ENCODE peak calls at places on chromosomes 6 and 20, in nine cellular contexts. One of them, this sample, is unnamed.

GRCh38 chr20:58277578-58278344 is 31.8 kb upstream of the RAB22A start:
- DNase-seq in GM23338: no peak
- DNase-seq in neural progenitor cell: no peak
- DNase-seq in hepatocyte: no peak
- DNase-seq in PC-3: no peak
- DNase-seq in OCI-LY7: no peak
- DNase-seq in SK-N-SH: no peak
- DNase-seq in MM.1S: no peak
- DNase-seq in HCT116: no peak
- DNase-seq in this sample: no peak

GRCh38 chr6:62570372-62570771 is 284.3 kb upstream of the KHDRBS2 start:
- DNase-seq in GM23338: no peak
- DNase-seq in neural progenitor cell: no peak
- DNase-seq in hepatocyte: no peak
- DNase-seq in PC-3: no peak
- DNase-seq in OCI-LY7: no peak
- DNase-seq in SK-N-SH: no peak
- DNase-seq in MM.1S: no peak
- DNase-seq in HCT116: no peak
- DNase-seq in this sample: no peak

GRCh38 chr6:130070306-130070705 is 51.9 kb downstream of the L3MBTL3 start:
- DNase-seq in GM23338: no peak
- DNase-seq in neural progenitor cell: no peak
- DNase-seq in hepatocyte: no peak
- DNase-seq in PC-3: no peak
- DNase-seq in OCI-LY7: no peak
- DNase-seq in SK-N-SH: no peak
- DNase-seq in MM.1S: no peak
- DNase-seq in HCT116: no peak
- DNase-seq in this sample: peak; percentile 49

GRCh38 chr6:11814116-11814515 is 35.5 kb upstream of the ADTRP start:
- DNase-seq in GM23338: no peak
- DNase-seq in neural progenitor cell: no peak
- DNase-seq in hepatocyte: peak; percentile 35
- DNase-seq in PC-3: no peak
- DNase-seq in OCI-LY7: no peak
- DNase-seq in SK-N-SH: no peak
- DNase-seq in MM.1S: no peak
- DNase-seq in HCT116: no peak
- DNase-seq in this sample: no peak

GRCh38 chr6:12356983-12357972 is 67.1 kb downstream of the EDN1 start:
- DNase-seq in GM23338: no peak
- DNase-seq in neural progenitor cell: no peak
- DNase-seq in hepatocyte: no peak
- DNase-seq in PC-3: no peak
- DNase-seq in OCI-LY7: peak; percentile 67
- DNase-seq in SK-N-SH: no peak
- DNase-seq in MM.1S: peak; percentile 37
- DNase-seq in HCT116: no peak
- DNase-seq in this sample: peak; percentile 69

GRCh38 chr6:155330922-155331321 is 16.6 kb upstream of the TFB1M start:
- DNase-seq in GM23338: no peak
- DNase-seq in neural progenitor cell: no peak
- DNase-seq in hepatocyte: no peak
- DNase-seq in PC-3: no peak
- DNase-seq in OCI-LY7: no peak
- DNase-seq in SK-N-SH: no peak
- DNase-seq in MM.1S: no peak
- DNase-seq in HCT116: no peak
- DNase-seq in this sample: no peak

GRCh38 chr20:40893610-40894242 is 134.9 kb upstream of the TOP1 start:
- DNase-seq in GM23338: no peak
- DNase-seq in neural progenitor cell: no peak
- DNase-seq in hepatocyte: no peak
- DNase-seq in PC-3: no peak
- DNase-seq in OCI-LY7: no peak
- DNase-seq in SK-N-SH: no peak
- DNase-seq in MM.1S: no peak
- DNase-seq in HCT116: no peak
- DNase-seq in this sample: no peak

GRCh38 chr6:25278557-25278913 is 639 bp upstream of the CARMIL1 start:
- DNase-seq in GM23338: peak; percentile 60
- DNase-seq in neural progenitor cell: peak; percentile 62
- DNase-seq in hepatocyte: no peak
- DNase-seq in PC-3: no peak
- DNase-seq in OCI-LY7: no peak
- DNase-seq in SK-N-SH: no peak
- DNase-seq in MM.1S: no peak
- DNase-seq in HCT116: no peak
- DNase-seq in this sample: no peak

GRCh38 chr6:154302111-154302752 is 54.4 kb downstream of the IPCEF1 start:
- DNase-seq in GM23338: no peak
- DNase-seq in neural progenitor cell: no peak
- DNase-seq in hepatocyte: peak; percentile 25
- DNase-seq in PC-3: peak; percentile 79
- DNase-seq in OCI-LY7: peak; percentile 85
- DNase-seq in SK-N-SH: no peak
- DNase-seq in MM.1S: peak; percentile 52
- DNase-seq in HCT116: no peak
- DNase-seq in this sample: peak; percentile 65

GRCh38 chr6:25050356-25050755 is 114.6 kb upstream of the RIPOR2 start:
- DNase-seq in GM23338: no peak
- DNase-seq in neural progenitor cell: no peak
- DNase-seq in hepatocyte: peak; percentile 49
- DNase-seq in PC-3: no peak
- DNase-seq in OCI-LY7: peak; percentile 67
- DNase-seq in SK-N-SH: no peak
- DNase-seq in MM.1S: no peak
- DNase-seq in HCT116: no peak
- DNase-seq in this sample: peak; percentile 65

GRCh38 chr6:138424004-138424904 is 20.2 kb downstream of the HEBP2 start:
- DNase-seq in GM23338: peak; percentile 53
- DNase-seq in neural progenitor cell: no peak
- DNase-seq in hepatocyte: no peak
- DNase-seq in PC-3: no peak
- DNase-seq in OCI-LY7: no peak
- DNase-seq in SK-N-SH: peak; percentile 50
- DNase-seq in MM.1S: no peak
- DNase-seq in HCT116: no peak
- DNase-seq in this sample: no peak

GRCh38 chr6:138421089-138421488 is 17.1 kb downstream of the HEBP2 start:
- DNase-seq in GM23338: no peak
- DNase-seq in neural progenitor cell: no peak
- DNase-seq in hepatocyte: no peak
- DNase-seq in PC-3: no peak
- DNase-seq in OCI-LY7: no peak
- DNase-seq in SK-N-SH: no peak
- DNase-seq in MM.1S: no peak
- DNase-seq in HCT116: no peak
- DNase-seq in this sample: no peak

GRCh38 chr6:138420356-138420755 is 16.3 kb downstream of the HEBP2 start:
- DNase-seq in GM23338: no peak
- DNase-seq in neural progenitor cell: no peak
- DNase-seq in hepatocyte: no peak
- DNase-seq in PC-3: no peak
- DNase-seq in OCI-LY7: no peak
- DNase-seq in SK-N-SH: no peak
- DNase-seq in MM.1S: no peak
- DNase-seq in HCT116: no peak
- DNase-seq in this sample: no peak

GRCh38 chr6:138421608-138422007 is 17.6 kb downstream of the HEBP2 start:
- DNase-seq in GM23338: no peak
- DNase-seq in neural progenitor cell: no peak
- DNase-seq in hepatocyte: no peak
- DNase-seq in PC-3: no peak
- DNase-seq in OCI-LY7: no peak
- DNase-seq in SK-N-SH: no peak
- DNase-seq in MM.1S: no peak
- DNase-seq in HCT116: no peak
- DNase-seq in this sample: no peak

DNA sequence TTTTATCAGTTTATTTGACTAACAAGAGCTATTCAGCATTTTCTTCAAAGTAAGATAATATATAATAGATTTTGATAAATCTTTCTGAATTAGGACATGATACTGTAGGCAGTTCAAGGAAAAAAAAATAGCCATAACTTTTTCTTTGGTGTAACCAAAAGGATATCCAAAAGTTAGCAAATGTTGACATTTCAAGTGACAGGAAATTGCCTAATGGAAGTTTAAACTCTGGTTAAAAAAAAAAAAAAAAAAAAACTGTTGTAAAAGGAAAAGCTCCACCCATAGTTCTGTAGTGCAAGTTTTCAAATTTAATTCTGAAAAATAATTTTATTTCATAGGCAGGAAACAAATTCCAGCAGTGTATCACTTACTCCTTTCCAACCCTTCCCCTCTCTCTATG is 18.8 kb downstream of the HEBP2 start:
- DNase-seq in GM23338: no peak
- DNase-seq in neural progenitor cell: no peak
- DNase-seq in hepatocyte: no peak
- DNase-seq in PC-3: no peak
- DNase-seq in OCI-LY7: no peak
- DNase-seq in SK-N-SH: no peak
- DNase-seq in MM.1S: no peak
- DNase-seq in HCT116: no peak
- DNase-seq in this sample: peak; percentile 30
- H3K27ac ChIP-seq in GM23338: no peak overlapping the region
- H3K27ac ChIP-seq in neural progenitor cell: no peak overlapping the region
- H3K27ac ChIP-seq in hepatocyte: no peak overlapping the region
- H3K27ac ChIP-seq in PC-3: no peak overlapping the region
- H3K27ac ChIP-seq in OCI-LY7: no peak overlapping the region
- H3K27ac ChIP-seq in SK-N-SH: no peak overlapping the region
- H3K27ac ChIP-seq in MM.1S: no peak overlapping the region
- H3K27ac ChIP-seq in HCT116: no peak overlapping the region
- H3K27ac ChIP-seq in this sample: no peak overlapping the region

GRCh38 chr6:52284131-52284459 is 447 bp downstream of the MCM3 start:
- DNase-seq in GM23338: peak; percentile 93
- DNase-seq in neural progenitor cell: peak; percentile 90
- DNase-seq in hepatocyte: peak; percentile 67
- DNase-seq in PC-3: peak; percentile 47
- DNase-seq in OCI-LY7: peak; percentile 71
- DNase-seq in SK-N-SH: peak; percentile 50
- DNase-seq in MM.1S: peak; percentile 57
- DNase-seq in HCT116: no peak
- DNase-seq in this sample: peak; percentile 63

GRCh38 chr6:52285174-52286068 is 879 bp upstream of the MCM3 start:
- DNase-seq in GM23338: peak; percentile 28
- DNase-seq in neural progenitor cell: peak; percentile 12
- DNase-seq in hepatocyte: no peak
- DNase-seq in PC-3: peak; percentile 23
- DNase-seq in OCI-LY7: peak; percentile 82
- DNase-seq in SK-N-SH: peak; percentile 31
- DNase-seq in MM.1S: peak; percentile 47
- DNase-seq in HCT116: no peak
- DNase-seq in this sample: peak; percentile 59

GRCh38 chr6:52286798-52287432 is 2.4 kb upstream of the MCM3 start:
- DNase-seq in GM23338: peak; percentile 85
- DNase-seq in neural progenitor cell: peak; percentile 77
- DNase-seq in hepatocyte: peak; percentile 76
- DNase-seq in PC-3: peak; percentile 81
- DNase-seq in OCI-LY7: peak; percentile 80
- DNase-seq in SK-N-SH: peak; percentile 63
- DNase-seq in MM.1S: peak; percentile 61
- DNase-seq in HCT116: peak; percentile 63
- DNase-seq in this sample: peak; percentile 82

GRCh38 chr6:52284460-52285173 is at the start of gene MCM3:
- DNase-seq in GM23338: peak; percentile 100
- DNase-seq in neural progenitor cell: peak; percentile 99
- DNase-seq in hepatocyte: peak; percentile 98
- DNase-seq in PC-3: peak; percentile 99
- DNase-seq in OCI-LY7: peak; percentile 100
- DNase-seq in SK-N-SH: peak; percentile 95
- DNase-seq in MM.1S: peak; percentile 99
- DNase-seq in HCT116: peak; percentile 99
- DNase-seq in this sample: peak; percentile 100

GRCh38 chr6:52283111-52283510 is 1.4 kb downstream of the MCM3 start:
- DNase-seq in GM23338: no peak
- DNase-seq in neural progenitor cell: no peak
- DNase-seq in hepatocyte: no peak
- DNase-seq in PC-3: no peak
- DNase-seq in OCI-LY7: no peak
- DNase-seq in SK-N-SH: no peak
- DNase-seq in MM.1S: no peak
- DNase-seq in HCT116: no peak
- DNase-seq in this sample: no peak
- H3K36me3 ChIP-seq in GM23338: peaks cover 48% of the 10 kb centered on the region
- H3K36me3 ChIP-seq in neural progenitor cell: peaks cover 38% of the 10 kb centered on the region
- H3K36me3 ChIP-seq in hepatocyte: no peaks in the 10 kb centered on the region
- H3K36me3 ChIP-seq in PC-3: peaks cover 50% of the 10 kb centered on the region
- H3K36me3 ChIP-seq in OCI-LY7: peaks cover 62% of the 10 kb centered on the region
- H3K36me3 ChIP-seq in SK-N-SH: peaks cover 36% of the 10 kb centered on the region
- H3K36me3 ChIP-seq in MM.1S: peaks cover 18% of the 10 kb centered on the region
- H3K36me3 ChIP-seq in HCT116: peaks cover 53% of the 10 kb centered on the region
- H3K36me3 ChIP-seq in this sample: peaks cover 23% of the 10 kb centered on the region

DNA sequence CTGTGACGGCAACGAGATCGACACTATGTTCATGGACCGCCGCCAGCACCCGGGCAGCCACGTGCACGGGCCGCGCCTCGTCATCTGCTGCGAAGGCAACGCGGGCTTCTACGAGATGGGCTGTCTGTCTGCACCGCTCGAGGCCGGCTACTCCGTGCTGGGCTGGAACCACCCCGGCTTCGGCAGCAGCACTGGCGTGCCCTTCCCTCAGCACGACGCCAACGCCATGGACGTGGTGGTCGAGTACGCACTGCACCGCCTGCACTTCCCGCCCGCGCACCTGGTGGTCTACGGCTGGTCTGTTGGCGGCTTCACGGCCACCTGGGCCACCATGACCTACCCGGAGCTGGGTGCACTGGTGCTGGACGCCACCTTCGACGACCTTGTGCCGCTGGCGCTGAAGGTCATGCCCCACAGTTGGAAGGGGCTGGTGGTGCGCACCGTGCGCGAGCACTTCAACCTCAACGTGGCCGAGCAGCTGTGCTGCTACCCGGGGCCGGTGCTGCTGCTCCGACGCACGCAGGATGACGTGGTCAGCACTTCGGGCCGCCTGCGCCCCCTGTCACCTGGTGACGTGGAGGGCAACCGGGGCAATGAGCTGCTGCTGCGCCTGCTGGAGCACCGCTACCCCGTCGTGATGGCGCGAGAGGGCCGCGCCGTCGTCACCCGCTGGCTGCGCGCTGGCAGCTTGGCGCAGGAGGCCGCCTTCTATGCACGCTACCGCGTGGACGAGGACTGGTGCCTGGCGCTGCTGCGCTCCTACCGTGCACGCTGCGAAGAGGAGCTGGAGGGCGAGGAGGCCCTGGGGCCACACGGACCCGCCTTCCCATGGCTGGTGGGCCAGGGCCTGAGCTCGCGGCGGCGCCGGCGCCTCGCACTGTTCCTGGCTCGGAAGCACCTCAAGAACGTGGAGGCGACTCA is 943 bp downstream of the ABHD16B start:
- DNase-seq in GM23338: no peak
- DNase-seq in neural progenitor cell: no peak
- DNase-seq in hepatocyte: no peak
- DNase-seq in PC-3: no peak
- DNase-seq in OCI-LY7: no peak
- DNase-seq in SK-N-SH: no peak
- DNase-seq in MM.1S: no peak
- DNase-seq in HCT116: no peak
- DNase-seq in this sample: no peak
- TF ChIP-seq EZH2phosphoT487 in GM23338: no peak
- TF ChIP-seq EZH2phosphoT487 in neural progenitor cell: no peak
- TF ChIP-seq EZH2phosphoT487 in hepatocyte: no peak
- TF ChIP-seq EZH2phosphoT487 in PC-3: no peak
- TF ChIP-seq EZH2phosphoT487 in OCI-LY7: no peak
- TF ChIP-seq EZH2phosphoT487 in SK-N-SH: no peak
- TF ChIP-seq EZH2phosphoT487 in MM.1S: no peak
- TF ChIP-seq EZH2phosphoT487 in HCT116: no peak
- TF ChIP-seq EZH2phosphoT487 in this sample: no peak

GRCh38 chr6:151239603-151240035 is at the start of gene AKAP12:
- DNase-seq in GM23338: peak; percentile 76
- DNase-seq in neural progenitor cell: peak; percentile 67
- DNase-seq in hepatocyte: peak; percentile 33
- DNase-seq in PC-3: no peak
- DNase-seq in OCI-LY7: no peak
- DNase-seq in SK-N-SH: no peak
- DNase-seq in MM.1S: no peak
- DNase-seq in HCT116: no peak
- DNase-seq in this sample: peak; percentile 54
- H3K27ac ChIP-seq in GM23338: peak within 1 kb of the TSS; percentile 96
- H3K27ac ChIP-seq in neural progenitor cell: peak within 1 kb of the TSS; percentile 83
- H3K27ac ChIP-seq in hepatocyte: peak within 1 kb of the TSS; percentile 74
- H3K27ac ChIP-seq in PC-3: no peak within 1 kb of the TSS
- H3K27ac ChIP-seq in OCI-LY7: no peak within 1 kb of the TSS
- H3K27ac ChIP-seq in SK-N-SH: peak within 1 kb of the TSS; percentile 34
- H3K27ac ChIP-seq in MM.1S: no peak within 1 kb of the TSS
- H3K27ac ChIP-seq in HCT116: peak within 1 kb of the TSS; percentile 75
- H3K27ac ChIP-seq in this sample: no peak within 1 kb of the TSS

This sample was measured in GM23248.